ENCODE peak calls at places on chromosomes 4 and X, in six cellular contexts. One of them, this sample, is unnamed.

GRCh38 chrX:155389634-155390033 is 7.7 kb downstream of the F8A2 start:
- DNase-seq in neuronal stem cell: no peak
- DNase-seq in H1: no peak
- DNase-seq in H9: no peak
- DNase-seq in IMR-90: no peak
- DNase-seq in trophoblast cell: no peak
- DNase-seq in this sample: no peak

GRCh38 chrX:129743835-129744234 is 5.1 kb downstream of the XPNPEP2 start:
- DNase-seq in trophoblast cell: no peak
- DNase-seq in H1: no peak
- DNase-seq in IMR-90: no peak
- DNase-seq in neuronal stem cell: no peak
- DNase-seq in H9: no peak
- DNase-seq in this sample: no peak

GRCh38 chr4:144611850-144612249 is 34.1 kb upstream of the HHIP start:
- DNase-seq in H9: peak; percentile 37
- DNase-seq in IMR-90: peak; percentile 11
- DNase-seq in neuronal stem cell: no peak
- DNase-seq in H1: peak; percentile 1
- DNase-seq in trophoblast cell: peak; percentile 30
- DNase-seq in this sample: peak; percentile 23

GRCh38 chr4:154367659-154368058 is 123.9 kb downstream of the DCHS2 start:
- DNase-seq in H1: no peak
- DNase-seq in IMR-90: no peak
- DNase-seq in neuronal stem cell: no peak
- DNase-seq in trophoblast cell: no peak
- DNase-seq in H9: no peak
- DNase-seq in this sample: no peak

GRCh38 chr4:52655505-52655904 is 3.6 kb downstream of the USP46 start:
- DNase-seq in trophoblast cell: peak; percentile 57
- DNase-seq in neuronal stem cell: no peak
- DNase-seq in IMR-90: no peak
- DNase-seq in H9: no peak
- DNase-seq in H1: no peak
- DNase-seq in this sample: no peak

GRCh38 chr4:61201562-61202099 is 1.5 kb downstream of the ADGRL3 start:
- DNase-seq in H1: no peak
- DNase-seq in IMR-90: no peak
- DNase-seq in trophoblast cell: peak; percentile 18
- DNase-seq in neuronal stem cell: no peak
- DNase-seq in H9: no peak
- DNase-seq in this sample: peak; percentile 44

GRCh38 chr4:107512549-107512948 is 207.5 kb downstream of the PAPSS1 start:
- DNase-seq in H9: no peak
- DNase-seq in neuronal stem cell: no peak
- DNase-seq in trophoblast cell: no peak
- DNase-seq in IMR-90: no peak
- DNase-seq in H1: no peak
- DNase-seq in this sample: no peak

GRCh38 chr4:159021597-159022385 is 81.1 kb upstream of the RAPGEF2 start:
- DNase-seq in trophoblast cell: peak; percentile 66
- DNase-seq in IMR-90: no peak
- DNase-seq in H9: peak; percentile 57
- DNase-seq in neuronal stem cell: no peak
- DNase-seq in H1: no peak
- DNase-seq in this sample: no peak

GRCh38 chr4:85565761-85566480 is 91.0 kb downstream of the ARHGAP24 start:
- DNase-seq in trophoblast cell: peak; percentile 67
- DNase-seq in IMR-90: no peak
- DNase-seq in neuronal stem cell: no peak
- DNase-seq in H9: no peak
- DNase-seq in H1: no peak
- DNase-seq in this sample: peak; percentile 43

GRCh38 chr4:70722199-70722791 is 531 bp downstream of the RUFY3 start:
- DNase-seq in trophoblast cell: no peak
- DNase-seq in IMR-90: peak; percentile 83
- DNase-seq in H9: no peak
- DNase-seq in neuronal stem cell: no peak
- DNase-seq in H1: no peak
- DNase-seq in this sample: peak; percentile 33

GRCh38 chrX:69101655-69102251 is 63.5 kb downstream of the PJA1 start:
- DNase-seq in trophoblast cell: no peak
- DNase-seq in H1: no peak
- DNase-seq in IMR-90: no peak
- DNase-seq in neuronal stem cell: no peak
- DNase-seq in H9: no peak
- DNase-seq in this sample: no peak

GRCh38 chrX:69021095-69021494 is 144.2 kb downstream of the PJA1 start:
- DNase-seq in H1: no peak
- DNase-seq in neuronal stem cell: no peak
- DNase-seq in trophoblast cell: no peak
- DNase-seq in H9: no peak
- DNase-seq in IMR-90: no peak
- DNase-seq in this sample: no peak

GRCh38 chrX:100928660-100929613 is at the start of gene XKRX:
- DNase-seq in neuronal stem cell: peak; percentile 18
- DNase-seq in H9: peak; percentile 85
- DNase-seq in H1: no peak
- DNase-seq in trophoblast cell: peak; percentile 30
- DNase-seq in IMR-90: no peak
- DNase-seq in this sample: no peak

GRCh38 chrX:154800508-154801207 is 4.6 kb downstream of the MPP1 start:
- DNase-seq in neuronal stem cell: no peak
- DNase-seq in trophoblast cell: no peak
- DNase-seq in H1: no peak
- DNase-seq in H9: no peak
- DNase-seq in IMR-90: no peak
- DNase-seq in this sample: no peak

GRCh38 chr4:145525291-145525740 is 43.7 kb downstream of the SMAD1 start:
- DNase-seq in IMR-90: peak; percentile 61
- DNase-seq in neuronal stem cell: no peak
- DNase-seq in trophoblast cell: no peak
- DNase-seq in H1: no peak
- DNase-seq in H9: no peak
- DNase-seq in this sample: no peak

GRCh38 chr4:121696140-121696640 is 590 bp downstream of the ANXA5 start:
- DNase-seq in trophoblast cell: peak; percentile 89
- DNase-seq in IMR-90: peak; percentile 85
- DNase-seq in H1: no peak
- DNase-seq in neuronal stem cell: no peak
- DNase-seq in H9: no peak
- DNase-seq in this sample: peak; percentile 89

GRCh38 chr4:154618708-154619315 is 6.4 kb upstream of the FGG start:
- DNase-seq in neuronal stem cell: peak; percentile 39
- DNase-seq in H1: peak; percentile 27
- DNase-seq in H9: peak; percentile 66
- DNase-seq in IMR-90: peak; percentile 30
- DNase-seq in trophoblast cell: peak; percentile 81
- DNase-seq in this sample: peak; percentile 38

GRCh38 chrX:135112096-135112729 is 8.1 kb downstream of the ETDB start:
- DNase-seq in H1: no peak
- DNase-seq in H9: peak; percentile 49
- DNase-seq in trophoblast cell: peak; percentile 64
- DNase-seq in neuronal stem cell: no peak
- DNase-seq in IMR-90: peak; percentile 31
- DNase-seq in this sample: peak; percentile 32

GRCh38 chr4:1192493-1193205 is 20.3 kb upstream of the SPON2 start:
- DNase-seq in H1: no peak
- DNase-seq in H9: peak; percentile 19
- DNase-seq in IMR-90: no peak
- DNase-seq in trophoblast cell: no peak
- DNase-seq in neuronal stem cell: no peak
- DNase-seq in this sample: no peak

GRCh38 chr4:3808597-3808996 is 42.4 kb downstream of the ADRA2C start:
- DNase-seq in trophoblast cell: no peak
- DNase-seq in neuronal stem cell: no peak
- DNase-seq in H9: no peak
- DNase-seq in IMR-90: no peak
- DNase-seq in H1: no peak
- DNase-seq in this sample: no peak

GRCh38 chr4:75289843-75290616 is 224.2 kb downstream of the RCHY1 start:
- DNase-seq in trophoblast cell: peak; percentile 13
- DNase-seq in H1: peak; percentile 27
- DNase-seq in H9: peak; percentile 80
- DNase-seq in IMR-90: no peak
- DNase-seq in neuronal stem cell: peak; percentile 14
- DNase-seq in this sample: peak; percentile 58

GRCh38 chr4:170674176-170674575 is 584.4 kb upstream of the AADAT start:
- DNase-seq in trophoblast cell: no peak
- DNase-seq in H1: no peak
- DNase-seq in H9: no peak
- DNase-seq in IMR-90: peak; percentile 3
- DNase-seq in neuronal stem cell: no peak
- DNase-seq in this sample: no peak

GRCh38 chr4:67810011-67810410 is 55.8 kb upstream of the GNRHR start:
- DNase-seq in IMR-90: no peak
- DNase-seq in H9: no peak
- DNase-seq in H1: no peak
- DNase-seq in neuronal stem cell: no peak
- DNase-seq in trophoblast cell: no peak
- DNase-seq in this sample: no peak
- H2BK5ac ChIP-seq in IMR-90: no peak overlapping the region
- H2BK5ac ChIP-seq in H9: no peak overlapping the region
- H2BK5ac ChIP-seq in H1: no peak overlapping the region
- H2BK5ac ChIP-seq in neuronal stem cell: no peak overlapping the region
- H2BK5ac ChIP-seq in trophoblast cell: no peak overlapping the region
- H2BK5ac ChIP-seq in this sample: no peak overlapping the region

DNA sequence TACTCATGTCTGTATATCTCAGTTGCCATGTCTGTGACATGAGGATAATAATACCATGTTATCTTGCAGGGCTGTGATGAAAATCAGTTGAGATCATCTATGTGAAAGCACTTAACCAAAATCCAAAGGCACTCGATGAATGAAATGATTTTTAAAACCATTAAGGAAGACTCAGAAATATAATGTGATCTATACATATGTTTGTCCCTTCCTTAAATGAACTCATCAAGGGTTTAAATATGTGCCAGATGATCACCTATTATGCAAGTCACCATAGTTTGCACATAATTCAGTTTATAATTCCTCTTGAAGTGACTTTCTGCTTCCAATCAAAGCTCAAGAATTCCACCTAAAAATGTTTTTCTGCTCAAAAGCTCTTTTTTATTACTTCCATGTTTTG is at the start of gene FOXR2:
- DNase-seq in trophoblast cell: no peak
- DNase-seq in IMR-90: no peak
- DNase-seq in H1: no peak
- DNase-seq in neuronal stem cell: no peak
- DNase-seq in H9: no peak
- DNase-seq in this sample: no peak
- H3K9me3 ChIP-seq in trophoblast cell: peaks cover 3% of the 10 kb centered on the region
- H3K9me3 ChIP-seq in IMR-90: no peaks in the 10 kb centered on the region
- H3K9me3 ChIP-seq in H1: peaks cover 42% of the 10 kb centered on the region
- H3K9me3 ChIP-seq in neuronal stem cell: peaks cover 4% of the 10 kb centered on the region
- H3K9me3 ChIP-seq in H9: peaks cover 66% of the 10 kb centered on the region
- H3K9me3 ChIP-seq in this sample: peaks cover 10% of the 10 kb centered on the region

GRCh38 chr4:48341776-48342558 is 638 bp downstream of the SLAIN2 start:
- DNase-seq in IMR-90: peak; percentile 28
- DNase-seq in neuronal stem cell: peak; percentile 61
- DNase-seq in H1: no peak
- DNase-seq in H9: peak; percentile 67
- DNase-seq in trophoblast cell: peak; percentile 50
- DNase-seq in this sample: peak; percentile 58
- H2BK5ac ChIP-seq in IMR-90: peak overlapping the region; percentile 78
- H2BK5ac ChIP-seq in neuronal stem cell: peak overlapping the region; percentile 98
- H2BK5ac ChIP-seq in H1: peak overlapping the region; percentile 77
- H2BK5ac ChIP-seq in H9: no peak overlapping the region
- H2BK5ac ChIP-seq in trophoblast cell: peak overlapping the region; percentile 94
- H2BK5ac ChIP-seq in this sample: peak overlapping the region; percentile 89

GRCh38 chr4:43402393-43402792 is 509.9 kb downstream of the GRXCR1 start:
- DNase-seq in neuronal stem cell: no peak
- DNase-seq in H1: no peak
- DNase-seq in IMR-90: no peak
- DNase-seq in trophoblast cell: no peak
- DNase-seq in H9: no peak
- DNase-seq in this sample: no peak
- H3K9me3 ChIP-seq in neuronal stem cell: peaks cover 2% of the 10 kb centered on the region
- H3K9me3 ChIP-seq in H1: peaks cover 10% of the 10 kb centered on the region
- H3K9me3 ChIP-seq in IMR-90: peaks cover 6% of the 10 kb centered on the region
- H3K9me3 ChIP-seq in trophoblast cell: peaks cover 7% of the 10 kb centered on the region
- H3K9me3 ChIP-seq in H9: peaks cover 10% of the 10 kb centered on the region
- H3K9me3 ChIP-seq in this sample: peaks cover 15% of the 10 kb centered on the region

DNA sequence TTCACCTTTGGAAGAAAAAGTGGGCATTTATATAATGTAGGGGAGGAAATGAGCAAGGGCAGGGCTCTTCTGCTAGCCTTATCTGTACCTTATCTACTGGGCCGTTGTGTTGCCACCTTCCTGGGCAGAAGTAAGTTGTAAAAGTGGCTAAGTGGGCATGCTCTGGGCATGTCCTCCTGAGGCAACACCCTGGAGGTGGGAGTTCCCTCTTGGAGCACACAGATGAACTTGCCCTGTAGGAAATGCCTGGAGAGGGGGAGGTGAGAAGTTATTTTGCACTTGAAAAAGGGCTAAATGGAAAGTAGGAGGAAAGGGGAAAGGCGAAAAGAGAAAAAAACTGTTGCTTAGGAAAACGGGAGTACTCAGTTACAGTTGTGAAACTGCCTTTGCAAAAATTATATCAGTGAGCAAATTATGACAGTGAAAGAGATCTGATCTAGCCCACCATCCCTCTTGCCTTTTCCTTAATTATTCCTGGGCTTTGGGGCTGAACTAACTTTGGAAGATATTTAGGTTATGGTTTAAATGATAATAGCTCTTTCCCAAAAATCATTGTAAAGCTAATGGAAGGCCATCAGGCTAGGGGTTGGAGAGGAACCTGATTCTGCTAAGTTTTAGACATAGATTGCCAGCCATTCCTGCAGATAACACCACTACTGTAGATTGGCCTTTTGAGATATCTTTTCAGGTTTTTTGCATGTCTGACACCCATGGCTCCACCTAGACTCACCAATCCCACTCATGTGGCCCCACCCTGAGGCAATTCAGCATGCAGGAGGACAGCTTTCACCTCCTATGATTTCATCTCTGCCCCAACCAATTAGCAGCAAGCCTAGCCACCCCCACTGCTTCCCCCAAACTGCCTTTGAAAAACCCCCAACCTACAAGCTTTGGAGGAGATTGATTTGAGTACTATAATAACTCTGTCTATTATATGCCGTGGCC is 20.5 kb upstream of the ZNF81 start:
- DNase-seq in H9: peak; percentile 70
- DNase-seq in trophoblast cell: no peak
- DNase-seq in neuronal stem cell: no peak
- DNase-seq in H1: no peak
- DNase-seq in IMR-90: no peak
- DNase-seq in this sample: no peak
- H2BK5ac ChIP-seq in H9: no peak overlapping the region
- H2BK5ac ChIP-seq in trophoblast cell: no peak overlapping the region
- H2BK5ac ChIP-seq in neuronal stem cell: no peak overlapping the region
- H2BK5ac ChIP-seq in H1: peak overlapping the region; percentile 95
- H2BK5ac ChIP-seq in IMR-90: peak overlapping the region; percentile 14
- H2BK5ac ChIP-seq in this sample: no peak overlapping the region

This sample was measured in mesenchymal stem cell.